ENCODE peak calls at places on chromosomes 7 and 10, in eight cellular contexts. One of them, this sample, is unnamed.

GRCh38 chr7:116576350-116577319 is 51.8 kb downstream of the CAV1 start:
- DNase-seq in IMR-90: peak; percentile 98
- DNase-seq in H9: no peak
- DNase-seq in HCT116: no peak
- DNase-seq in Karpas-422: no peak
- DNase-seq in A549: no peak
- DNase-seq in neuronal stem cell: no peak
- DNase-seq in GM23248: peak; percentile 96
- DNase-seq in this sample: peak; percentile 51

GRCh38 chr10:95467162-95467599 is 94.0 kb downstream of the SORBS1 start:
- DNase-seq in IMR-90: no peak
- DNase-seq in H9: peak; percentile 86
- DNase-seq in HCT116: peak; percentile 37
- DNase-seq in Karpas-422: no peak
- DNase-seq in A549: no peak
- DNase-seq in neuronal stem cell: no peak
- DNase-seq in GM23248: peak; percentile 60
- DNase-seq in this sample: no peak

GRCh38 chr7:77752016-77752415 is 46.2 kb downstream of the TMEM60 start:
- DNase-seq in IMR-90: no peak
- DNase-seq in H9: no peak
- DNase-seq in HCT116: no peak
- DNase-seq in Karpas-422: no peak
- DNase-seq in A549: no peak
- DNase-seq in neuronal stem cell: no peak
- DNase-seq in GM23248: no peak
- DNase-seq in this sample: no peak

GRCh38 chr10:71306951-71307350 is 12.1 kb upstream of the SLC29A3 start:
- DNase-seq in IMR-90: no peak
- DNase-seq in H9: no peak
- DNase-seq in HCT116: no peak
- DNase-seq in Karpas-422: no peak
- DNase-seq in A549: no peak
- DNase-seq in neuronal stem cell: no peak
- DNase-seq in GM23248: no peak
- DNase-seq in this sample: no peak

GRCh38 chr7:36062159-36062815 is 90.8 kb upstream of the EEPD1 start:
- DNase-seq in IMR-90: no peak
- DNase-seq in H9: no peak
- DNase-seq in HCT116: no peak
- DNase-seq in Karpas-422: no peak
- DNase-seq in A549: no peak
- DNase-seq in neuronal stem cell: no peak
- DNase-seq in GM23248: no peak
- DNase-seq in this sample: no peak

GRCh38 chr7:1768835-1769234 is 98.8 kb downstream of the ELFN1 start:
- DNase-seq in IMR-90: no peak
- DNase-seq in H9: no peak
- DNase-seq in HCT116: peak; percentile 15
- DNase-seq in Karpas-422: peak; percentile 75
- DNase-seq in A549: peak; percentile 40
- DNase-seq in neuronal stem cell: no peak
- DNase-seq in GM23248: peak; percentile 24
- DNase-seq in this sample: no peak

GRCh38 chr10:82942572-82943091 is 1067.6 kb downstream of the NRG3 start:
- DNase-seq in IMR-90: no peak
- DNase-seq in H9: no peak
- DNase-seq in HCT116: no peak
- DNase-seq in Karpas-422: no peak
- DNase-seq in A549: no peak
- DNase-seq in neuronal stem cell: no peak
- DNase-seq in GM23248: peak; percentile 37
- DNase-seq in this sample: no peak

GRCh38 chr7:157737151-157738063 is 400.6 kb downstream of the DNAJB6 start:
- DNase-seq in IMR-90: no peak
- DNase-seq in H9: no peak
- DNase-seq in HCT116: no peak
- DNase-seq in Karpas-422: no peak
- DNase-seq in A549: no peak
- DNase-seq in neuronal stem cell: peak; percentile 14
- DNase-seq in GM23248: no peak
- DNase-seq in this sample: no peak

GRCh38 chr7:86745019-86745745 is 101.5 kb downstream of the GRM3 start:
- DNase-seq in IMR-90: no peak
- DNase-seq in H9: no peak
- DNase-seq in HCT116: no peak
- DNase-seq in Karpas-422: no peak
- DNase-seq in A549: no peak
- DNase-seq in neuronal stem cell: no peak
- DNase-seq in GM23248: no peak
- DNase-seq in this sample: no peak

GRCh38 chr7:98840604-98841508 is 29.0 kb downstream of the TMEM130 start:
- DNase-seq in IMR-90: peak; percentile 27
- DNase-seq in H9: no peak
- DNase-seq in HCT116: no peak
- DNase-seq in Karpas-422: no peak
- DNase-seq in A549: no peak
- DNase-seq in neuronal stem cell: no peak
- DNase-seq in GM23248: peak; percentile 39
- DNase-seq in this sample: no peak

GRCh38 chr10:121662945-121663917 is 65.0 kb upstream of the FGFR2 start:
- DNase-seq in IMR-90: no peak
- DNase-seq in H9: peak; percentile 80
- DNase-seq in HCT116: peak; percentile 22
- DNase-seq in Karpas-422: peak; percentile 73
- DNase-seq in A549: peak; percentile 21
- DNase-seq in neuronal stem cell: peak; percentile 32
- DNase-seq in GM23248: no peak
- DNase-seq in this sample: no peak
- H3K27ac ChIP-seq in IMR-90: no peak overlapping the region
- H3K27ac ChIP-seq in H9: no peak overlapping the region
- H3K27ac ChIP-seq in HCT116: no peak overlapping the region
- H3K27ac ChIP-seq in Karpas-422: no peak overlapping the region
- H3K27ac ChIP-seq in A549: no peak overlapping the region
- H3K27ac ChIP-seq in neuronal stem cell: no peak overlapping the region
- H3K27ac ChIP-seq in GM23248: no peak overlapping the region
- H3K27ac ChIP-seq in this sample: no peak overlapping the region

GRCh38 chr7:9711259-9711658 is 1262.4 kb upstream of the PHF14 start:
- DNase-seq in IMR-90: no peak
- DNase-seq in H9: no peak
- DNase-seq in HCT116: no peak
- DNase-seq in Karpas-422: no peak
- DNase-seq in A549: no peak
- DNase-seq in neuronal stem cell: no peak
- DNase-seq in GM23248: no peak
- DNase-seq in this sample: no peak
- H3K4me2 ChIP-seq in IMR-90: no peak overlapping the region
- H3K4me2 ChIP-seq in H9: no peak overlapping the region
- H3K4me2 ChIP-seq in HCT116: no peak overlapping the region
- H3K4me2 ChIP-seq in Karpas-422: no peak overlapping the region
- H3K4me2 ChIP-seq in A549: no peak overlapping the region
- H3K4me2 ChIP-seq in neuronal stem cell: no peak overlapping the region
- H3K4me2 ChIP-seq in GM23248: no peak overlapping the region
- H3K4me2 ChIP-seq in this sample: no peak overlapping the region

GRCh38 chr10:102269017-102269416 is 23.7 kb downstream of the GBF1 start:
- DNase-seq in IMR-90: no peak
- DNase-seq in H9: no peak
- DNase-seq in HCT116: no peak
- DNase-seq in Karpas-422: no peak
- DNase-seq in A549: no peak
- DNase-seq in neuronal stem cell: no peak
- DNase-seq in GM23248: peak; percentile 41
- DNase-seq in this sample: no peak
- H3K4me1 ChIP-seq in IMR-90: peaks cover 18% of the 10 kb centered on the region
- H3K4me1 ChIP-seq in H9: no peaks in the 10 kb centered on the region
- H3K4me1 ChIP-seq in HCT116: no peaks in the 10 kb centered on the region
- H3K4me1 ChIP-seq in Karpas-422: peaks cover 18% of the 10 kb centered on the region
- H3K4me1 ChIP-seq in A549: no peaks in the 10 kb centered on the region
- H3K4me1 ChIP-seq in neuronal stem cell: no peaks in the 10 kb centered on the region
- H3K4me1 ChIP-seq in GM23248: peaks cover 39% of the 10 kb centered on the region
- H3K4me1 ChIP-seq in this sample: no peaks in the 10 kb centered on the region

GRCh38 chr10:122152544-122152943 is 118.6 kb upstream of the BTBD16 start:
- DNase-seq in IMR-90: peak; percentile 44
- DNase-seq in H9: no peak
- DNase-seq in HCT116: no peak
- DNase-seq in Karpas-422: no peak
- DNase-seq in A549: no peak
- DNase-seq in neuronal stem cell: no peak
- DNase-seq in GM23248: peak; percentile 97
- DNase-seq in this sample: no peak
- H3K27ac ChIP-seq in IMR-90: no peak overlapping the region
- H3K27ac ChIP-seq in H9: no peak overlapping the region
- H3K27ac ChIP-seq in HCT116: no peak overlapping the region
- H3K27ac ChIP-seq in Karpas-422: no peak overlapping the region
- H3K27ac ChIP-seq in A549: no peak overlapping the region
- H3K27ac ChIP-seq in neuronal stem cell: peak overlapping the region; percentile 43
- H3K27ac ChIP-seq in GM23248: peak overlapping the region; percentile 48
- H3K27ac ChIP-seq in this sample: no peak overlapping the region

DNA sequence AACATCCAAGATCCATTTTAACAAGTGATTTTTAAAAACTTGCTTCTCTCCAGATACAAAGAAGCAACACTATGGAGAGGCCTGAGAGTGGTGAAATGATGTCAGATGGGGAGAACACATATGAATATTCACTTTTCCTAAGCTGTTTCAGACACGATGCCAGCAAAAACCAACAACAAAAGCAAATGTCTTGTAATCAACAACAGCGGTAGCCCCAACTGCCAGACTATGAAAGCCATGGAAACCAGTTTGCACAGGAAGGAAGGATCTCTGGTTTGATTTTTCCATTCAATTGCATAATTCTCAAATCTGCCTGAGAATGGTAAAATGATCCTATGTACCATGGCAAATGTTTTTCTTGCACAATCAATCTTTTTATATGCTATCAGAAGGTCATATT is 210.4 kb downstream of the SKAP2 start:
- DNase-seq in IMR-90: no peak
- DNase-seq in H9: no peak
- DNase-seq in HCT116: no peak
- DNase-seq in Karpas-422: no peak
- DNase-seq in A549: no peak
- DNase-seq in neuronal stem cell: no peak
- DNase-seq in GM23248: no peak
- DNase-seq in this sample: peak; percentile 76
- H3K4me2 ChIP-seq in IMR-90: no peak overlapping the region
- H3K4me2 ChIP-seq in H9: no peak overlapping the region
- H3K4me2 ChIP-seq in HCT116: no peak overlapping the region
- H3K4me2 ChIP-seq in Karpas-422: no peak overlapping the region
- H3K4me2 ChIP-seq in A549: no peak overlapping the region
- H3K4me2 ChIP-seq in neuronal stem cell: no peak overlapping the region
- H3K4me2 ChIP-seq in GM23248: no peak overlapping the region
- H3K4me2 ChIP-seq in this sample: peak overlapping the region; percentile 66